ENCODE peak calls at places on chromosomes 2 and 18, in six cellular contexts. Q is T-cell, D is Kasumi-1, V is C1 segment of cervical spinal cord, Y is substantia nigra, I is renal cortical epithelial cell. G is an unnamed sample.

GRCh38 chr2:236661064-236661761 is 91.6 kb downstream of the ACKR3 start:
- DNase-seq in Q (no peak), D (no peak), V (peak; percentile 31), Y (no peak), I (peak; percentile 77), G (no peak)

GRCh38 chr2:103268841-103269498 is 507.1 kb downstream of the TMEM182 start:
- DNase-seq in Q (no peak), D (no peak), V (no peak), Y (no peak), I (no peak), G (no peak)

GRCh38 chr2:49289711-49290110 is 135.4 kb upstream of the FSHR start:
- DNase-seq in Q (no peak), D (no peak), V (no peak), Y (no peak), I (no peak), G (no peak)

GRCh38 chr2:120914839-120915521 is 179.3 kb downstream of the GLI2 start:
- DNase-seq in Q (no peak), D (no peak), V (peak; percentile 48), Y (no peak), I (peak; percentile 88), G (no peak)

GRCh38 chr2:157246212-157247067 is 11.1 kb upstream of the GALNT5 start:
- DNase-seq in Q (no peak), D (no peak), V (no peak), Y (no peak), I (peak; percentile 91), G (no peak)

GRCh38 chr2:111226797-111227700 is 106.3 kb downstream of the BCL2L11 start:
- DNase-seq in Q (no peak), D (peak; percentile 32), V (no peak), Y (no peak), I (peak; percentile 11), G (no peak)

GRCh38 chr2:159445307-159445706 is 158.8 kb upstream of the WDSUB1 start:
- DNase-seq in Q (no peak), D (no peak), V (no peak), Y (no peak), I (no peak), G (no peak)

GRCh38 chr18:68826111-68826510 is 28.2 kb downstream of the CCDC102B start:
- DNase-seq in Q (no peak), D (peak; percentile 11), V (no peak), Y (no peak), I (no peak), G (no peak)

GRCh38 chr2:157898591-157898996 is 22.5 kb upstream of the ACVR1 start:
- DNase-seq in Q (no peak), D (no peak), V (no peak), Y (no peak), I (peak; percentile 96), G (no peak)

GRCh38 chr2:128364441-128364911 is 45.8 kb upstream of the HS6ST1 start:
- DNase-seq in Q (no peak), D (no peak), V (no peak), Y (no peak), I (no peak), G (no peak)

GRCh38 chr2:43370146-43370545 is 143.7 kb upstream of the ZFP36L2 start:
- DNase-seq in Q (no peak), D (no peak), V (no peak), Y (no peak), I (peak; percentile 97), G (no peak)

GRCh38 chr2:179571141-179571713 is 290.2 kb downstream of the ZNF385B start:
- DNase-seq in Q (no peak), D (no peak), V (no peak), Y (no peak), I (no peak), G (no peak)

GRCh38 chr2:49972699-49973098 is 818.4 kb upstream of the FSHR start:
- DNase-seq in Q (no peak), D (no peak), V (no peak), Y (no peak), I (no peak), G (no peak)

GRCh38 chr2:149329470-149330126 is 789 bp upstream of the LYPD6 start:
- DNase-seq in Q (no peak), D (no peak), V (peak; percentile 61), Y (peak; percentile 32), I (peak; percentile 73), G (peak; percentile 68)

GRCh38 chr2:100427627-100428258 is 10.3 kb upstream of the CHST10 start:
- DNase-seq in Q (peak; percentile 55), D (peak; percentile 69), V (peak; percentile 14), Y (peak; percentile 30), I (peak; percentile 54), G (no peak)

GRCh38 chr2:164841719-164842623 is at the start of gene COBLL1:
- DNase-seq in Q (no peak), D (peak; percentile 69), V (peak; percentile 74), Y (peak; percentile 40), I (peak; percentile 72), G (peak; percentile 71)

GRCh38 chr2:137838255-137839092 is 125.8 kb upstream of the HNMT start:
- DNase-seq in Q (no peak), D (peak; percentile 83), V (no peak), Y (no peak), I (peak; percentile 56), G (no peak)

GRCh38 chr2:109031481-109032228 is 42.6 kb upstream of the EDAR start:
- DNase-seq in Q (peak; percentile 83), D (peak; percentile 95), V (no peak), Y (peak; percentile 8), I (peak; percentile 45), G (no peak)

GRCh38 chr18:72086421-72086820 is 457.7 kb downstream of the CBLN2 start:
- DNase-seq in Q (no peak), D (peak; percentile 80), V (no peak), Y (no peak), I (peak; percentile 46), G (no peak)

GRCh38 chr2:30738141-30738911 is 68.9 kb downstream of the CAPN13 start:
- DNase-seq in Q (no peak), D (no peak), V (no peak), Y (no peak), I (no peak), G (no peak)

GRCh38 chr18:10524507-10525425 is 1.1 kb upstream of the NAPG start:
- DNase-seq in Q (no peak), D (peak; percentile 71), V (no peak), Y (no peak), I (peak; percentile 85), G (no peak)

GRCh38 chr18:78406743-78407455 is 572.7 kb upstream of the SALL3 start:
- DNase-seq in Q (no peak), D (no peak), V (no peak), Y (no peak), I (no peak), G (no peak)

GRCh38 chr18:58158008-58158407 is 114.0 kb downstream of the NEDD4L start:
- DNase-seq in Q (no peak), D (no peak), V (no peak), Y (no peak), I (no peak), G (no peak)

GRCh38 chr2:72745679-72746368 is 80.0 kb downstream of the EXOC6B start:
- DNase-seq in Q (no peak), D (peak; percentile 55), V (no peak), Y (no peak), I (peak; percentile 76), G (peak; percentile 41)

GRCh38 chr2:186903183-186903582 is 54.2 kb upstream of the ZSWIM2 start:
- DNase-seq in Q (no peak), D (peak; percentile 70), V (no peak), Y (no peak), I (peak; percentile 21), G (no peak)

GRCh38 chr18:43883886-43884285 is 606.6 kb upstream of the SYT4 start:
- DNase-seq in Q (no peak), D (no peak), V (no peak), Y (no peak), I (peak; percentile 19), G (no peak)

GRCh38 chr2:152387046-152387445 is 52.1 kb downstream of the FMNL2 start:
- DNase-seq in Q (no peak), D (no peak), V (no peak), Y (no peak), I (peak; percentile 33), G (no peak)

GRCh38 chr18:79507546-79508480 is 112.1 kb downstream of the NFATC1 start:
- DNase-seq in Q (no peak), D (peak; percentile 21), V (peak; percentile 78), Y (peak; percentile 41), I (peak; percentile 22), G (no peak)

G was measured in NCI-H1105.